ENCODE peak calls at places on chromosomes 1 and 21, in ten cellular contexts. One of them, this sample, is unnamed.
A peak's percentile ranks its signal among the peaks of the same experiment; 100 is the strongest.

GRCh38 chr1:234629026-234629425 is 19.0 kb upstream of the IRF2BP2 start:
- DNase-seq in GM12892: no peak
- DNase-seq in transverse colon: no peak
- DNase-seq in ovary: no peak
- DNase-seq in H54: no peak
- DNase-seq in heart left ventricle: no peak
- DNase-seq in GM12891: no peak
- DNase-seq in adrenal gland: no peak
- DNase-seq in stomach: no peak
- DNase-seq in tibial nerve: no peak
- DNase-seq in this sample: no peak

GRCh38 chr21:17371470-17371869 is 141.4 kb upstream of the CXADR start:
- DNase-seq in GM12892: no peak
- DNase-seq in transverse colon: no peak
- DNase-seq in ovary: no peak
- DNase-seq in H54: peak; percentile 17
- DNase-seq in heart left ventricle: no peak
- DNase-seq in GM12891: no peak
- DNase-seq in adrenal gland: no peak
- DNase-seq in stomach: no peak
- DNase-seq in tibial nerve: no peak
- DNase-seq in this sample: no peak

GRCh38 chr1:152347116-152347728 is 12.6 kb downstream of the FLG2 start:
- DNase-seq in GM12892: no peak
- DNase-seq in transverse colon: no peak
- DNase-seq in ovary: no peak
- DNase-seq in H54: no peak
- DNase-seq in heart left ventricle: no peak
- DNase-seq in GM12891: peak; percentile 12
- DNase-seq in adrenal gland: peak; percentile 72
- DNase-seq in stomach: no peak
- DNase-seq in tibial nerve: no peak
- DNase-seq in this sample: no peak

GRCh38 chr1:54356680-54357147 is 49.5 kb downstream of the SSBP3 start:
- DNase-seq in GM12892: peak; percentile 33
- DNase-seq in transverse colon: no peak
- DNase-seq in ovary: no peak
- DNase-seq in H54: no peak
- DNase-seq in heart left ventricle: no peak
- DNase-seq in GM12891: no peak
- DNase-seq in adrenal gland: no peak
- DNase-seq in stomach: no peak
- DNase-seq in tibial nerve: no peak
- DNase-seq in this sample: no peak

GRCh38 chr1:201683397-201683796 is 144.5 kb downstream of the NAV1 start:
- DNase-seq in GM12892: no peak
- DNase-seq in transverse colon: no peak
- DNase-seq in ovary: no peak
- DNase-seq in H54: no peak
- DNase-seq in heart left ventricle: no peak
- DNase-seq in GM12891: no peak
- DNase-seq in adrenal gland: no peak
- DNase-seq in stomach: no peak
- DNase-seq in tibial nerve: no peak
- DNase-seq in this sample: no peak

GRCh38 chr1:119742677-119743076 is 26.0 kb downstream of the HMGCS2 start:
- DNase-seq in GM12892: no peak
- DNase-seq in transverse colon: no peak
- DNase-seq in ovary: no peak
- DNase-seq in H54: no peak
- DNase-seq in heart left ventricle: no peak
- DNase-seq in GM12891: no peak
- DNase-seq in adrenal gland: no peak
- DNase-seq in stomach: no peak
- DNase-seq in tibial nerve: no peak
- DNase-seq in this sample: no peak

GRCh38 chr1:28971980-28972771 is 57.8 kb downstream of the EPB41 start:
- DNase-seq in GM12892: no peak
- DNase-seq in transverse colon: no peak
- DNase-seq in ovary: no peak
- DNase-seq in H54: peak; percentile 9
- DNase-seq in heart left ventricle: no peak
- DNase-seq in GM12891: no peak
- DNase-seq in adrenal gland: peak; percentile 77
- DNase-seq in stomach: no peak
- DNase-seq in tibial nerve: no peak
- DNase-seq in this sample: peak; percentile 73

GRCh38 chr1:166703141-166703540 is 136.1 kb upstream of the POGK start:
- DNase-seq in GM12892: no peak
- DNase-seq in transverse colon: no peak
- DNase-seq in ovary: no peak
- DNase-seq in H54: no peak
- DNase-seq in heart left ventricle: no peak
- DNase-seq in GM12891: no peak
- DNase-seq in adrenal gland: no peak
- DNase-seq in stomach: no peak
- DNase-seq in tibial nerve: no peak
- DNase-seq in this sample: no peak

GRCh38 chr1:12141533-12141855 is 25.3 kb upstream of the TNFRSF1B start:
- DNase-seq in GM12892: no peak
- DNase-seq in transverse colon: no peak
- DNase-seq in ovary: no peak
- DNase-seq in H54: no peak
- DNase-seq in heart left ventricle: no peak
- DNase-seq in GM12891: no peak
- DNase-seq in adrenal gland: no peak
- DNase-seq in stomach: no peak
- DNase-seq in tibial nerve: no peak
- DNase-seq in this sample: no peak

GRCh38 chr1:12142891-12143630 is 23.7 kb upstream of the TNFRSF1B start:
- DNase-seq in GM12892: no peak
- DNase-seq in transverse colon: no peak
- DNase-seq in ovary: peak; percentile 67
- DNase-seq in H54: no peak
- DNase-seq in heart left ventricle: peak; percentile 76
- DNase-seq in GM12891: no peak
- DNase-seq in adrenal gland: peak; percentile 61
- DNase-seq in stomach: no peak
- DNase-seq in tibial nerve: peak; percentile 48
- DNase-seq in this sample: peak; percentile 78

GRCh38 chr1:12143631-12144155 is 23.1 kb upstream of the TNFRSF1B start:
- DNase-seq in GM12892: no peak
- DNase-seq in transverse colon: peak; percentile 77
- DNase-seq in ovary: peak; percentile 81
- DNase-seq in H54: peak; percentile 80
- DNase-seq in heart left ventricle: peak; percentile 88
- DNase-seq in GM12891: no peak
- DNase-seq in adrenal gland: peak; percentile 75
- DNase-seq in stomach: peak; percentile 71
- DNase-seq in tibial nerve: peak; percentile 48
- DNase-seq in this sample: peak; percentile 94

GRCh38 chr1:12140676-12141532 is 25.9 kb upstream of the TNFRSF1B start:
- DNase-seq in GM12892: no peak
- DNase-seq in transverse colon: no peak
- DNase-seq in ovary: no peak
- DNase-seq in H54: no peak
- DNase-seq in heart left ventricle: no peak
- DNase-seq in GM12891: no peak
- DNase-seq in adrenal gland: no peak
- DNase-seq in stomach: no peak
- DNase-seq in tibial nerve: no peak
- DNase-seq in this sample: no peak

DNA sequence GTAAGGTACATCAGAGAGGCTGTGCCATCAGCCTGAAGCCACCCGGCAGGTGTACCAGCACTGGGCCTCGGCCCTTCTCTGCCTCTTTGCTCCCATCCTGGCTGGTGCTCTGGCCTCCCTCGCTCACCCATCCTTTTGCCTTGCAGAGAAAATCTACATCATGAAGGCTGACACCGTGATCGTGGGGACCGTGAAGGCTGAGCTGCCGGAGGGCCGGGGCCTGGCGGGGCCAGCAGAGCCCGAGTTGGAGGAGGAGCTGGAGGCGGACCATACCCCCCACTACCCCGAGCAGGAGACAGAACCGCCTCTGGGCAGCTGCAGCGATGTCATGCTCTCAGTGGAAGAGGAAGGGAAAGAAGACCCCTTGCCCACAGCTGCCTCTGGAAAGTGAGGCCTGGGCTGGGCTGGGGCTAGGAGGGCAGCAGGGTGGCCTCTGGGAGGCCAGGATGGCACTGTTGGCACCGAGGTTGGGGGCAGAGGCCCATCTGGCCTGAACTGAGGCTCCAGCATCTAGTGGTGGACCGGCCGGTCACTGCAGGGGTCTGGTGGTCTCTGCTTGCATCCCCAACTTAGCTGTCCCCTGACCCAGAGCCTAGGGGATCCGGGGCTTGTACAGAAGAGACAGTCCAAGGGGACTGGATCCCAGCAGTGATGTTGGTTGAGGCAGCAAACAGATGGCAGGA is 24.5 kb upstream of the TNFRSF1B start:
- DNase-seq in GM12892: no peak
- DNase-seq in transverse colon: no peak
- DNase-seq in ovary: no peak
- DNase-seq in H54: no peak
- DNase-seq in heart left ventricle: no peak
- DNase-seq in GM12891: no peak
- DNase-seq in adrenal gland: no peak
- DNase-seq in stomach: no peak
- DNase-seq in tibial nerve: no peak
- DNase-seq in this sample: no peak
- TF ChIP-seq POLR2A in GM12892: no peak
- TF ChIP-seq POLR2A in transverse colon: no peak
- TF ChIP-seq POLR2A in ovary: no peak
- TF ChIP-seq POLR2A in H54: no peak
- TF ChIP-seq POLR2A in heart left ventricle: no peak
- TF ChIP-seq POLR2A in GM12891: no peak
- TF ChIP-seq POLR2A in adrenal gland: no peak
- TF ChIP-seq POLR2A in stomach: no peak
- TF ChIP-seq POLR2A in tibial nerve: no peak
- TF ChIP-seq POLR2A in this sample: no peak

DNA sequence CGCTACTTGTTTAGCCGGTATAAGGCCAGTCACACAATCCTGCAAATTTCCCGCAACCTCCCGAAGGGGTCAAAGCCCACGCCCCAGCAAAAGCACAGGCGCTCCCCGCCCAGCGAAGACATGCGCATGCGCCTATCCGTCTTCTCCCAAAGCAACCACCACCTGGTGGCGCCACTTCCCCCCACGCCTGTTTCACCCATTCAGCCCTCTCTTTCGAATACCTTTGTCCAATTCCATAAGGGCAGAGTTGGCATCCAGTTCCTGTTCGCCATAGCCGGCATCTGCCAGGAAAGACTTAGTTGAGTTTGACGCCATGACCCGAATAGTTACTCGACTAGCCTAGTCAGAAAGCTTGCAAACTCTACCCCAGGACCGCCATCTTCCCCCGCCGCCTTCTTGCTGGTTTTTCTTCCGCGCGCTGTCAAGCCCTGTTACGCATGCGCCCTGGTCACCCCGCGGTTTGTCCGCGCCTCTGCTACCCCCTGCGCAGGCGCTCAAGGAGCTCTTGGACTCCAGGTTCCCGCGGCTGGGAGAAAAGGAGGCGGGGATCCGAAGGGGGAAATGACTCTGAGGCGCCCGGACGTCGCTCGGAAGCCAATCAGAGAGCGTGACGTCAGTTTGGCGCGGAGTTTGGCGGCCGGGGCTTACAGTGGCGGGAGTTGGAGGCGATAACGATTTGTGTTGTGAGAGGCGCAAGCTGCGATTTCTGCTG is at the start of the genes DTL and INTS7:
- DNase-seq in GM12892: peak; percentile 89
- DNase-seq in transverse colon: peak; percentile 99
- DNase-seq in ovary: peak; percentile 98
- DNase-seq in H54: peak; percentile 75
- DNase-seq in heart left ventricle: peak; percentile 100
- DNase-seq in GM12891: peak; percentile 87
- DNase-seq in adrenal gland: peak; percentile 99
- DNase-seq in stomach: peak; percentile 99
- DNase-seq in tibial nerve: peak; percentile 95
- DNase-seq in this sample: peak; percentile 99
- TF ChIP-seq POLR2A in GM12892: peak; percentile 86
- TF ChIP-seq POLR2A in transverse colon: peak; percentile 44
- TF ChIP-seq POLR2A in ovary: peak; percentile 45
- TF ChIP-seq POLR2A in H54: peak; percentile 49
- TF ChIP-seq POLR2A in heart left ventricle: peak; percentile 48
- TF ChIP-seq POLR2A in GM12891: peak; percentile 87
- TF ChIP-seq POLR2A in adrenal gland: peak; percentile 38
- TF ChIP-seq POLR2A in stomach: no peak
- TF ChIP-seq POLR2A in tibial nerve: no peak
- TF ChIP-seq POLR2A in this sample: no peak

DNA sequence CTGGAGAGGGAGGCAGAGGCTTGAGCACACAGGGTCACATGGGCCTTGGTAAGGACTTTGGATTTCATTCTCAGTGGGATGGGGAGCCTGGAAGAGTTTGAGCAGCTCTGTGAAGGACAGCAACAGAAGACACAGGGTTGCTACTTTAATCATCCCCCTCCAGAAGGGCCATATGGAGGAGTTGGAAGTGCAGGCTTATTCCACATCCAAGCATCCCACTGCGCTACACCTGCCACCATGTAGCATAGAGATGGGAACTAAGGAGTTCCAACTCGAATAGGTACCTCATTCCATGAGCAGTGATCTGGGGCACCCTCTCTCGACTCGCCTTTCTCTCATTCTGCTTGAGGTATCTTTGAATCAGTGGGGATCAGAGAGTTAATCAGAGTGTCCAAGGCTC is 54.0 kb upstream of the CTTNBP2NL start:
- DNase-seq in GM12892: no peak
- DNase-seq in transverse colon: no peak
- DNase-seq in ovary: no peak
- DNase-seq in H54: no peak
- DNase-seq in heart left ventricle: no peak
- DNase-seq in GM12891: no peak
- DNase-seq in adrenal gland: no peak
- DNase-seq in stomach: no peak
- DNase-seq in tibial nerve: no peak
- DNase-seq in this sample: no peak
- TF ChIP-seq POLR2A in GM12892: no peak
- TF ChIP-seq POLR2A in transverse colon: no peak
- TF ChIP-seq POLR2A in ovary: no peak
- TF ChIP-seq POLR2A in H54: no peak
- TF ChIP-seq POLR2A in heart left ventricle: no peak
- TF ChIP-seq POLR2A in GM12891: no peak
- TF ChIP-seq POLR2A in adrenal gland: no peak
- TF ChIP-seq POLR2A in stomach: no peak
- TF ChIP-seq POLR2A in tibial nerve: no peak
- TF ChIP-seq POLR2A in this sample: no peak

GRCh38 chr1:26279598-26280332 is at the start of gene SH3BGRL3:
- DNase-seq in GM12892: peak; percentile 96
- DNase-seq in transverse colon: peak; percentile 93
- DNase-seq in ovary: peak; percentile 85
- DNase-seq in H54: peak; percentile 30
- DNase-seq in heart left ventricle: peak; percentile 93
- DNase-seq in GM12891: peak; percentile 94
- DNase-seq in adrenal gland: peak; percentile 88
- DNase-seq in stomach: peak; percentile 93
- DNase-seq in tibial nerve: peak; percentile 86
- DNase-seq in this sample: peak; percentile 94

GRCh38 chr1:26277719-26278118 is 2.2 kb upstream of the SH3BGRL3 start:
- DNase-seq in GM12892: no peak
- DNase-seq in transverse colon: no peak
- DNase-seq in ovary: no peak
- DNase-seq in H54: no peak
- DNase-seq in heart left ventricle: peak; percentile 23
- DNase-seq in GM12891: no peak
- DNase-seq in adrenal gland: no peak
- DNase-seq in stomach: no peak
- DNase-seq in tibial nerve: no peak
- DNase-seq in this sample: no peak

GRCh38 chr1:26278303-26278702 is 1.6 kb upstream of the SH3BGRL3 start:
- DNase-seq in GM12892: no peak
- DNase-seq in transverse colon: peak; percentile 90
- DNase-seq in ovary: no peak
- DNase-seq in H54: peak; percentile 28
- DNase-seq in heart left ventricle: peak; percentile 69
- DNase-seq in GM12891: no peak
- DNase-seq in adrenal gland: no peak
- DNase-seq in stomach: peak; percentile 68
- DNase-seq in tibial nerve: peak; percentile 43
- DNase-seq in this sample: no peak

GRCh38 chr1:26280333-26281042 is 602 bp downstream of the SH3BGRL3 start:
- DNase-seq in GM12892: peak; percentile 48
- DNase-seq in transverse colon: peak; percentile 48
- DNase-seq in ovary: peak; percentile 58
- DNase-seq in H54: peak; percentile 55
- DNase-seq in heart left ventricle: peak; percentile 50
- DNase-seq in GM12891: no peak
- DNase-seq in adrenal gland: no peak
- DNase-seq in stomach: peak; percentile 27
- DNase-seq in tibial nerve: no peak
- DNase-seq in this sample: no peak

DNA sequence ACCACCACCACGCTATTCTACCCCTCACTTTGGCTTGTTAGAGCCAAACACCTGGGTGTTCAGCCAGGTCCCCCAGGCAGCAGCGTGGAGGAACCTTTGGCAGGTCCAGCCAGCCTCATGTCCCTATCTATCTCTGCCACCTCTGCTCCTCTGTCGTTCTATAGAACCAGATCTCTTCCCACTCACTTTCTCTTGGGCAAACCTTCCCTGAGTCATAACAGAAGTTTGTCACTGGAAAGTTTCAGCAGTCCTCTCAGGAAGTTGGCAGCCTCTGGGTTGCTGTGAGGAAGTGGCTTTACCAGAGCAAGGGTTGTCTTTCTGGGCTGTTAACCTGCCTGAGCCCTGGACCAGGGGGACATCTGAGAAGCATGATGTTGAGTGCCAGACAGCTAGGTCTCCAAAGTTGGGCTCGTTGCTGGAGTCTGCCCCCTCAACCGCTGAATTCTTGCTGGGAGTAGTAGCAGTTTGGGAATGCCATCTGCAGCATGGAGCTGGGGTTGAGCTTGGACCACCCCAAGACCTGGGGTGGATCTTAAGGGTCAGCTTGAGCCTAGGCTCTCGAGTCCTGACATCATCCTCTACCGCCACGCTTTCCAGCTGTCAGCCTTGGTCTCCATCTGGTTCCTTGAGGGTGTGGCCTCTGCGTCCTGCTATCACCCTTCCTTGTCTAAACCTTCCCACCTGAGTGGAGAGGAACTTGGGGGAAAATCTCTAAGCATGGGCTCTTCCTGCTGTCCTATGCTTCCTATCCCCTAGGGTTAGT is 870 bp upstream of the SH3BGRL3 start:
- DNase-seq in GM12892: no peak
- DNase-seq in transverse colon: peak; percentile 62
- DNase-seq in ovary: no peak
- DNase-seq in H54: no peak
- DNase-seq in heart left ventricle: peak; percentile 50
- DNase-seq in GM12891: no peak
- DNase-seq in adrenal gland: peak; percentile 44
- DNase-seq in stomach: peak; percentile 59
- DNase-seq in tibial nerve: no peak
- DNase-seq in this sample: no peak
- TF ChIP-seq POLR2A in GM12892: no peak
- TF ChIP-seq POLR2A in transverse colon: peak; percentile 40
- TF ChIP-seq POLR2A in ovary: no peak
- TF ChIP-seq POLR2A in H54: no peak
- TF ChIP-seq POLR2A in heart left ventricle: no peak
- TF ChIP-seq POLR2A in GM12891: no peak
- TF ChIP-seq POLR2A in adrenal gland: peak; percentile 21
- TF ChIP-seq POLR2A in stomach: no peak
- TF ChIP-seq POLR2A in tibial nerve: no peak
- TF ChIP-seq POLR2A in this sample: no peak